ENCODE peak calls at places on chromosomes 1 and 21, in six cellular contexts. G is MM.1S, M is A549, V is psoas muscle, E is fibroblast of lung, S is cardiac muscle cell. A is an unnamed sample.
A peak's percentile ranks its signal among the peaks of the same experiment; 100 is the strongest.

GRCh38 chr1:20634594-20635084 is 1.4 kb downstream of the PINK1 start:
- DNase-seq in S (peak; percentile 54), V (peak; percentile 48), G (no peak), M (no peak), E (peak; percentile 58), A (peak; percentile 58)

GRCh38 chr21:42546433-42546832 is 32.8 kb downstream of the SLC37A1 start:
- DNase-seq in E (no peak), V (no peak), M (no peak), S (no peak), G (no peak), A (no peak)

GRCh38 chr1:246875041-246876026 is 56.4 kb downstream of the AHCTF1 start:
- DNase-seq in E (peak; percentile 83), S (peak; percentile 40), G (no peak), M (no peak), V (no peak), A (peak; percentile 31)

GRCh38 chr1:228072658-228073043 is 9.9 kb upstream of the ARF1 start:
- DNase-seq in V (no peak), M (no peak), G (no peak), E (no peak), S (no peak), A (no peak)

GRCh38 chr1:171590022-171590421 is 32.0 kb upstream of the MYOCOS start:
- DNase-seq in G (no peak), M (no peak), E (peak; percentile 69), V (no peak), S (peak; percentile 36), A (no peak)

GRCh38 chr1:179775009-179775408 is 31.9 kb downstream of the FAM163A start:
- DNase-seq in V (no peak), M (no peak), G (no peak), E (no peak), S (no peak), A (no peak)

GRCh38 chr1:145958734-145959133 is 917 bp upstream of the LIX1L start:
- DNase-seq in M (no peak), G (no peak), V (no peak), E (no peak), S (no peak), A (no peak)

GRCh38 chr1:7402548-7402850 is 368.6 kb upstream of the VAMP3 start:
- DNase-seq in E (no peak), G (no peak), M (no peak), S (no peak), V (no peak), A (no peak)

GRCh38 chr1:77401384-77401783 is 119.6 kb downstream of the AK5 start:
- DNase-seq in G (no peak), V (no peak), S (no peak), M (no peak), E (no peak), A (no peak)

GRCh38 chr1:110554871-110555801 is 36.2 kb upstream of the KCNA10 start:
- DNase-seq in V (peak; percentile 59), E (peak; percentile 13), M (peak; percentile 23), G (peak; percentile 18), S (peak; percentile 47), A (no peak)

GRCh38 chr1:164561007-164561406 is 2.0 kb downstream of the PBX1 start:
- DNase-seq in G (no peak), E (peak; percentile 22), S (no peak), V (no peak), M (no peak), A (no peak)

GRCh38 chr1:222889445-222889844 is 74.6 kb downstream of the DISP1 start:
- DNase-seq in M (no peak), G (no peak), V (no peak), S (no peak), E (no peak), A (no peak)

GRCh38 chr1:236018885-236019453 is 45.9 kb downstream of the NID1 start:
- DNase-seq in E (no peak), M (no peak), S (peak; percentile 90), G (no peak), V (peak; percentile 84), A (no peak)

GRCh38 chr1:177172331-177172730 is 1.6 kb downstream of the BRINP2 start:
- DNase-seq in V (no peak), G (no peak), E (no peak), M (no peak), S (no peak), A (no peak)

DNA sequence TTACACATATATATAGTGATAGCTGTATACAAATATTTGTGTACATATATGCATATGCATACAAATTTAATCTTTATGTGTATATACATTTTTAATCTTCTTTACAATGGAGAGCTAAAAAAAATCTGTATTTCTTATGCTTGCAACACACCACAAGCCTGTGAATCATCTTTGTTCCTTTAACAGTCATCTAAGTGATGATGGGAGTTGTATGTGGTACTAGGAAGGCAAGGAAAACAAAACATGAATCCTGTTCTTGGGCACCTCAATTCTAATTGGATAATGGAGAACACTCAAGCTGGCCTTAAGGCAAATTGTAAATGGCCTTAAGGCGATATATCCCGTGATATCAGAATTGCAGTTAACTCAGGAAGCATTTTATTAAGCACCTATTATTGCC is 605.7 kb upstream of the CAMK1G start:
- DNase-seq in E (peak; percentile 11), V (no peak), S (no peak), M (no peak), G (no peak), A (peak; percentile 57)
- H3K27ac ChIP-seq in E (no peak overlapping the region), V (no peak overlapping the region), S (no peak overlapping the region), M (no peak overlapping the region), G (no peak overlapping the region), A (no peak overlapping the region)

DNA sequence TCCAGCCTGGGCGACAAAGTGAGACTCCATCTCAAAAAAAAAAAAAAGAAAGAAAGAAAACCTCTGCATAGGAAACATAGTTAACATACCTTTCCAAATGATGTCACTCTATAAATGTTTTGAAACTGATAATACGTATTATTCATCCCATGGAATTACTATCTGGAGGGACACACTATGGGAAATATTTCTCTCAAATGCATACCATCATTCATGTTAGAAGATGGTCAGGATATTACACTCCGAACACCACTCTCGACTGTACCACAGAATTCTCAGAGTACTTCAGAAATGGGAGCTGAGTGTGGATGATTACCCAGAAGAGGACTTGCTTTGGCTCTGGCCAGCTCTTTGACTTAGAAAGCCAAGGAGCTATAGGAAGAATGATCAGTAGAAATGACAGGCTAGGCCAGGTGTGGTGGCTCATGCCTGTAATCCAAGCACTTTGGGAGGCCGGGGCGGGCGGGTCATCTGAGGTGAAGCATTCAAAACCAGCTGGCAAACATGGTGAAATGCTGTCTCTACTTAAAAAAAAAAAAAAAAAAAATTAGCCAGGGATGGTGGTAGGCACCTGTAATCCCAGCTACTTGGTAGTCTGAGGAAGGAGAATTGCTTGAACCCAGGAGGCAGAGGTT is 5.2 kb upstream of the LIN28A start:
- DNase-seq in G (no peak), E (peak; percentile 82), V (no peak), M (no peak), S (peak; percentile 25), A (no peak)
- H3K4me1 ChIP-seq in G (no peaks in the 10 kb centered on the region), E (no peaks in the 10 kb centered on the region), V (no peaks in the 10 kb centered on the region), M (peaks cover 34% of the 10 kb centered on the region), S (peaks cover 11% of the 10 kb centered on the region), A (peaks cover 8% of the 10 kb centered on the region)

GRCh38 chr1:29454616-29455380 is 218.5 kb downstream of the PTPRU start:
- DNase-seq in G (no peak), E (no peak), V (no peak), M (no peak), S (no peak), A (no peak)

GRCh38 chr1:29455781-29456180 is 219.5 kb downstream of the PTPRU start:
- DNase-seq in M (no peak), S (no peak), E (no peak), G (no peak), V (no peak), A (no peak)

GRCh38 chr1:29456685-29457084 is 220.4 kb downstream of the PTPRU start:
- DNase-seq in G (no peak), S (no peak), V (no peak), M (no peak), E (no peak), A (no peak)

GRCh38 chr1:29452463-29453230 is 216.3 kb downstream of the PTPRU start:
- DNase-seq in M (no peak), G (no peak), V (no peak), E (no peak), S (no peak), A (no peak)

GRCh38 chr1:29453502-29454240 is 217.3 kb downstream of the PTPRU start:
- DNase-seq in G (peak; percentile 24), E (peak; percentile 48), S (peak; percentile 81), M (peak; percentile 41), V (no peak), A (no peak)
- TF ChIP-seq CTCF in G (no peak), E (peak; percentile 45), S (peak; percentile 42), M (peak; percentile 29), V (no peak), A (peak; percentile 61)

DNA sequence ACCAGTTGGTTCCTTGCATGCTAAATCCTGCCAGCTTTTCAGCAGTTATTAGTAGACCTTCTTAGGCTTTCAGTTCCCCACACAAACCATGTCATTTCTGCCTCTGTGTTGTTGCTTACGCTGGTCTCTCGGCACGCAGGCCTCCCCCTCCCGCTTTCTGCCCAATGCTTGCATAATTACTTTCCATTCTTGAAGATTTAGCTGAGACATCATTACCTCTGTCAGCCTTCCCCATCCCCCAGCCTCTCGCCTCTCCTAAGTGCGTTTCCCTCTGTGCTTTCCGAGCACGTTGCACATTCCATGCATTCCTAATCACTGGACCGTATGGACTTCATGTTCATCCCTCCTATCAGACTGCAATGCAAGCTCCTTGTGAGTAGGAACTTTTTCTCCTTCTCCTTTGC is 26.8 kb downstream of the TSHB start:
- DNase-seq in S (peak; percentile 77), V (no peak), E (peak; percentile 88), M (no peak), G (no peak), A (no peak)
- H3K27ac ChIP-seq in S (peak overlapping the region; percentile 67), V (no peak overlapping the region), E (no peak overlapping the region), M (no peak overlapping the region), G (no peak overlapping the region), A (no peak overlapping the region)

DNA sequence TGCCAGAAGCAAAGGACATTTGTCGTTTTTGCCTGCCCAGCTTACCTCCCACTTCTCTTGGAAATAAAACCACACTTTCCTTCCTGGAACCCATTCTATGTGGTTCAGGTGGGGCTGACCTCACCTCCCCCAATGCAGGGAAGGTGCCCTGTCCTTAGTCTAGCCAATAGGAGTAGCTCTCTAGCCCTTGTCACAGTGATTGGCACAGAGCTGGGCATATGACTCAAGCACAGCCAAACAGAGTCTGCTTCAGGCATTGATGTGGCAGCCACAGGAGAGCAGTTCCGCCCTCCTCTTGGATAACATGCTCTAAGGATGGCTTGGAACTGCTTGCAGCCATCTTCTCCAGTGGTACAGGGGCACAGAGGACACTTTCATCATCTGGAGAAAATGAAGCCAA is 134.0 kb downstream of the LRIG2 start:
- DNase-seq in S (no peak), G (no peak), V (no peak), M (no peak), E (no peak), A (no peak)
- H3K4me1 ChIP-seq in S (no peaks in the 10 kb centered on the region), G (peaks cover 10% of the 10 kb centered on the region), V (no peaks in the 10 kb centered on the region), M (no peaks in the 10 kb centered on the region), E (no peaks in the 10 kb centered on the region), A (no peaks in the 10 kb centered on the region)

GRCh38 chr1:174884001-174884400 is 115.7 kb upstream of the CACYBP start:
- DNase-seq in M (no peak), V (no peak), E (no peak), S (no peak), G (no peak), A (no peak)

GRCh38 chr1:174880171-174880570 is 119.6 kb upstream of the CACYBP start:
- DNase-seq in V (no peak), E (no peak), M (no peak), G (no peak), S (no peak), A (no peak)

DNA sequence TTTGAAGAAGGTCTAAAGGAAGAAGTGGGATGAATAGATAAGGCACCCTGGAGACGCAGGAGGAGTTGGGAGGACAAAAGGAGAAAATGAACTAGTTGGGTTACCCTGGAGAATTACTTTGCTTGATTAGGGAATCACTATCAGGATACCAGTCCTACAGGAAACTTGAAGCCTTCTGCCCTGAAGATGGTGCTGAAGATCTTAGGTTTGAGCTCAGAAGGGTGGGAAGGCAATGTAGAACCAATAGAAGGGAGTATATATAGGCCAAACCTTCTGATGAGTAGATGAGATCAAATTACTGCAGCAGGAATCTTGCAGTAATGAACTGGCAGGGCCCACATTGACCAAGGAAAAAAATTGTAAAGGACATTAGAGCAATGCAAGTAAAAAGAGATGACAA is 116.4 kb upstream of the CACYBP start:
- DNase-seq in G (peak; percentile 38), E (peak; percentile 61), V (no peak), S (peak; percentile 52), M (no peak), A (peak; percentile 29)
- TF ChIP-seq CTCF in G (peak; percentile 26), E (no peak), V (no peak), S (no peak), M (no peak), A (peak; percentile 42)

A was measured in foreskin keratinocyte.